ENCODE peak calls at places on chromosomes 6 and 20, in five cellular contexts. Q, F, T, C and A are unnamed samples.

GRCh38 chr20:33488201-33488600 is 1.7 kb upstream of the CBFA2T2 start:
- DNase-seq in C (no peak), T (no peak), F (no peak), Q (no peak), A (no peak)

GRCh38 chr6:111918825-111919224 is 45.6 kb upstream of the FYN start:
- DNase-seq in F (peak; percentile 18), C (no peak), Q (no peak), T (no peak), A (no peak)

GRCh38 chr20:46058656-46059281 is 29.8 kb downstream of the SLC12A5 start:
- DNase-seq in C (no peak), F (no peak), Q (peak; percentile 77), T (peak; percentile 55), A (no peak)

GRCh38 chr20:22830138-22830537 is 205.0 kb upstream of the SSTR4 start:
- DNase-seq in T (no peak), C (no peak), F (no peak), Q (no peak), A (no peak)

GRCh38 chr20:32957451-32957850 is 46.8 kb downstream of the SUN5 start:
- DNase-seq in Q (no peak), F (no peak), T (no peak), C (no peak), A (no peak)

GRCh38 chr6:85551264-85551663 is 42.4 kb downstream of the SNX14 start:
- DNase-seq in C (no peak), Q (no peak), T (no peak), F (no peak), A (no peak)

GRCh38 chr20:33901132-33901523 is 90.0 kb downstream of the CHMP4B start:
- DNase-seq in C (no peak), Q (no peak), F (no peak), T (no peak), A (no peak)

GRCh38 chr6:84762220-84762940 is 2.0 kb downstream of the TBX18 start:
- DNase-seq in F (no peak), Q (no peak), T (peak; percentile 77), C (no peak), A (peak; percentile 63)

GRCh38 chr6:50586074-50586473 is 127.3 kb upstream of the TFAP2D start:
- DNase-seq in F (no peak), Q (no peak), C (no peak), T (no peak), A (no peak)

GRCh38 chr6:117776441-117776840 is 101.2 kb downstream of the NUS1 start:
- DNase-seq in T (no peak), Q (no peak), F (no peak), C (no peak), A (peak; percentile 5)

GRCh38 chr20:12217382-12217781 is 299.7 kb downstream of the BTBD3 start:
- DNase-seq in Q (no peak), C (no peak), F (no peak), T (no peak), A (no peak)

GRCh38 chr20:62449951-62450815 is 22.8 kb upstream of the RBBP8NL start:
- DNase-seq in Q (no peak), C (no peak), F (no peak), T (peak; percentile 68), A (no peak)

GRCh38 chr6:12278915-12279314 is 11.2 kb upstream of the EDN1 start:
- DNase-seq in F (no peak), Q (no peak), C (no peak), T (no peak), A (no peak)

GRCh38 chr6:117976030-117976651 is 69.1 kb downstream of the SLC35F1 start:
- DNase-seq in F (no peak), C (no peak), T (no peak), Q (no peak), A (no peak)

GRCh38 chr6:108914235-108915022 is 66.2 kb downstream of the ARMC2 start:
- DNase-seq in C (no peak), F (no peak), Q (no peak), T (peak; percentile 48), A (no peak)

GRCh38 chr6:139940741-139941712 is 566.6 kb upstream of the CITED2 start:
- DNase-seq in T (no peak), Q (no peak), C (no peak), F (no peak), A (no peak)

GRCh38 chr6:43086022-43086658 is 10.0 kb downstream of the PTK7 start:
- DNase-seq in F (no peak), Q (no peak), T (no peak), C (no peak), A (no peak)

GRCh38 chr6:53294095-53294494 is 54.7 kb downstream of the ELOVL5 start:
- DNase-seq in F (no peak), Q (no peak), T (no peak), C (no peak), A (no peak)

GRCh38 chr20:56909918-56910714 is 281.0 kb downstream of the TFAP2C start:
- DNase-seq in T (no peak), C (no peak), Q (no peak), F (no peak), A (no peak)

GRCh38 chr6:77019081-77019480 is 444.2 kb downstream of the HTR1B start:
- DNase-seq in F (no peak), Q (no peak), C (no peak), T (no peak), A (no peak)

GRCh38 chr6:1122083-1122482 is 189.8 kb upstream of the FOXQ1 start:
- DNase-seq in T (no peak), Q (peak; percentile 81), C (no peak), F (no peak), A (peak; percentile 12)

GRCh38 chr6:15267221-15267620 is 21.4 kb downstream of the JARID2 start:
- DNase-seq in C (no peak), Q (no peak), T (no peak), F (no peak), A (no peak)

GRCh38 chr6:41622210-41622990 is 15.9 kb upstream of the MDFI start:
- DNase-seq in T (no peak), F (no peak), C (no peak), Q (no peak), A (no peak)

GRCh38 chr20:10958279-10958678 is 284.5 kb upstream of the JAG1 start:
- DNase-seq in T (no peak), F (no peak), Q (no peak), C (no peak), A (no peak)

GRCh38 chr6:30122515-30122914 is 9.6 kb upstream of the TRIM31 start:
- DNase-seq in T (no peak), Q (no peak), C (no peak), F (no peak), A (no peak)

GRCh38 chr20:58077282-58077681 is 151.2 kb downstream of the ANKRD60 start:
- DNase-seq in Q (peak; percentile 46), T (no peak), F (no peak), C (no peak), A (no peak)

GRCh38 chr6:160133441-160134336 is 12.1 kb downstream of the SLC22A1 start:
- DNase-seq in Q (peak; percentile 72), F (no peak), T (no peak), C (no peak), A (no peak)

GRCh38 chr6:160131636-160132296 is 10.2 kb downstream of the SLC22A1 start:
- DNase-seq in T (no peak), C (no peak), F (no peak), Q (peak; percentile 81), A (no peak)

GRCh38 chr6:160132297-160132637 is 10.7 kb downstream of the SLC22A1 start:
- DNase-seq in T (no peak), F (no peak), Q (no peak), C (no peak), A (no peak)

GRCh38 chr6:160130729-160131484 is 9.3 kb downstream of the SLC22A1 start:
- DNase-seq in Q (peak; percentile 79), C (no peak), F (no peak), T (no peak), A (no peak)

DNA sequence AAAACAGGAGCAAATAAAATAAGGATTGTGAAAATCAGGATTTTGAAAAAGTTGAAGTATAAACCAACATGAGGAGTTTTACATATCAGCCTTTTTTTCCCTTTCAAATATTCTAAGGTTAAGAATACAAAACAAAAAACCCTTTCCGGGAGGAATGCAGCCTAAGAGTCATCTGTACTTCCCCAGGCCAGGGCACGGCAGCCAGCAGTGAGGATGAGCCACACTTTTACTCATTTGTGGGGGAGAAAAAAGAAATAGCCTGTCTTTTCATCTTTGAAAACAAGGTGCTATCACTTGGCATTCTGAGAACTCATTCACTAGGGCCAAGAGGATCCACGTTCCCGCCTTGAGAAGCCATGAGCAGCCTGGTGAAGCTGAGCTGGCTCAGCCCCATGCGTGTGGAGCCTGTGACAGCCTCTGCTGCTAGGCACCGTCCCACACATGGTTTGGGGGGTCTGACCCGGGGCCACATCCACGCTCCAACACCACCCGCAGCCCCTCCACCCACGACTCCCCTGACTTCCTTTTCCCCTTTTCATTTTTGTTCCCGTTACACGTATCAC is 11.2 kb downstream of the SLC22A1 start:
- DNase-seq in F (no peak), C (no peak), Q (peak; percentile 40), T (no peak), A (no peak)
- H3K4me3 ChIP-seq in F (no peak overlapping the region), C (no peak overlapping the region), Q (no peak overlapping the region), T (no peak overlapping the region), A (no peak overlapping the region)

DNA sequence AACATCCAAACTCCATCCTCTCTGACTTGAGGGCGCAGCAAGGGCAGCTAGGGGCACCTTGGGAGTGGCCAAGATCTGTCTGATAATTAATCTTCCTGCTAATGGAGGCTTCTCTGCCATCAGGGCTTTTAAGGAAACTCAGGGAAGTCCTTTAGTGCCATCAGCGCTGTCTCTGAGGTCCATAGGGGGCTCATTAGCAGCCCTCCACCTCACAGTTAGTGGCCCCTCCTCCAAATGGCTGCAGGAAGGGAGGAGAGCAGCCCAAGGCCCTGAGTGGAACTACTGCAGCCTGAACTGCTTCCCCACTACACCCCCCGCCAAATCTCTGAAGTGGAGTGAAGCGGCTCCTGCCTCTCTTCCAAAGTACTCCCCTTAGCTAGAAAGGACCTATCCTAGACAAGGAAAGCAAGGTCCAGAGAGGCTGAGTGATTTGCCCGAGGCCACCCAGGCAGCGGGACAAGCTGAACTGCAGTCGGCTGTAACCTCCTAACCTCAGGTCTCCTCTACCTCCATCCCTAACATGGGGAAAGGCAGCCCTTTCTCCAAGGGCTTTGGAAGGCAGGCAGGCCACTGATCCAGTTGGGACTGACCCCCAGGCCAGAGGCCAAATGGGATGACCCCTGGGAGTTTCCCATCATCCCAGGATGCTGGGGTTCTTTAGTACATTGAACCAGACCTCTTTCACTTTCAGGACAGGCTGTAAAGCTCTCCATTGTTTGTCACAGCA is 39.5 kb upstream of the ZFAND3 start:
- DNase-seq in T (no peak), F (no peak), Q (no peak), C (no peak), A (no peak)
- H3K4me1 ChIP-seq in T (peaks cover 4% of the 10 kb centered on the region), F (no peaks in the 10 kb centered on the region), Q (peaks cover 20% of the 10 kb centered on the region), C (no peaks in the 10 kb centered on the region), A (no peaks in the 10 kb centered on the region)

GRCh38 chr6:107305391-107305790 is 154.0 kb downstream of the PDSS2 start:
- DNase-seq in C (no peak), F (no peak), Q (no peak), T (no peak), A (no peak)
- H3K27ac ChIP-seq in C (no peak overlapping the region), F (no peak overlapping the region), Q (no peak overlapping the region), T (no peak overlapping the region), A (no peak overlapping the region)

GRCh38 chr20:21019468-21019830 is 86.7 kb downstream of the LINC00237 start:
- DNase-seq in Q (no peak), T (no peak), F (no peak), C (no peak), A (no peak)

GRCh38 chr20:21018576-21018975 is 87.6 kb downstream of the LINC00237 start:
- DNase-seq in Q (no peak), F (no peak), C (no peak), T (no peak), A (no peak)

GRCh38 chr20:21017381-21018085 is 88.6 kb downstream of the LINC00237 start:
- DNase-seq in T (no peak), Q (no peak), C (no peak), F (no peak), A (no peak)

GRCh38 chr20:21020656-21021004 is 85.5 kb downstream of the LINC00237 start:
- DNase-seq in Q (no peak), C (no peak), F (peak; percentile 23), T (no peak), A (no peak)

GRCh38 chr20:21019831-21020655 is 86.1 kb downstream of the LINC00237 start:
- DNase-seq in F (no peak), T (peak; percentile 58), Q (no peak), C (no peak), A (no peak)
- H3K4me3 ChIP-seq in F (no peak overlapping the region), T (no peak overlapping the region), Q (no peak overlapping the region), C (no peak overlapping the region), A (no peak overlapping the region)